ENCODE peak calls at places on chromosomes 12 and 14, in five cellular contexts. D is ovary, Y is H1, H is Peyer's patch, J is right lobe of liver. K is an unnamed sample.

GRCh38 chr12:101881228-101881627 is 3.8 kb downstream of the DRAM1 start:
- DNase-seq in J (no peak), Y (no peak), D (no peak), H (no peak), K (no peak)

GRCh38 chr12:46268349-46268616 is 560 bp downstream of the SLC38A1 start:
- DNase-seq in D (no peak), Y (no peak), J (peak), H (no peak), K (peak)

GRCh38 chr12:51329742-51330141 is 5.8 kb upstream of the BIN2 start:
- DNase-seq in D (no peak), Y (no peak), H (no peak), J (no peak), K (no peak)

GRCh38 chr14:24032727-24033418 is 18.9 kb upstream of the CARMIL3 start:
- DNase-seq in D (no peak), Y (no peak), J (no peak), H (no peak), K (peak)

GRCh38 chr12:41967668-41968649 is 176.7 kb downstream of the GXYLT1 start:
- DNase-seq in D (peak), Y (peak), J (no peak), H (no peak), K (no peak)

GRCh38 chr12:76820888-76821482 is 57.1 kb downstream of the ZDHHC17 start:
- DNase-seq in Y (no peak), D (no peak), H (no peak), J (no peak), K (peak)

GRCh38 chr12:107115119-107115518 is 21.8 kb upstream of the CRY1 start:
- DNase-seq in J (no peak), H (no peak), D (no peak), Y (no peak), K (no peak)

GRCh38 chr14:67515386-67516079 is 17.6 kb upstream of the PLEKHH1 start:
- DNase-seq in Y (peak), H (peak), J (peak), D (no peak), K (no peak)

GRCh38 chr14:21990116-21990515 is 316.5 kb upstream of the OR4E1 start:
- DNase-seq in J (no peak), D (no peak), Y (no peak), H (no peak), K (no peak)

GRCh38 chr12:52724384-52724783 is 21.1 kb upstream of the KRT77 start:
- DNase-seq in D (no peak), J (no peak), Y (no peak), H (no peak), K (no peak)

GRCh38 chr12:7302536-7303113 is 1.2 kb upstream of the ACSM4 start:
- DNase-seq in D (no peak), J (no peak), Y (no peak), H (no peak), K (peak)

GRCh38 chr14:20498622-20499021 is 6.7 kb upstream of the RNASE10 start:
- DNase-seq in Y (no peak), D (no peak), J (no peak), H (no peak), K (no peak)

DNA sequence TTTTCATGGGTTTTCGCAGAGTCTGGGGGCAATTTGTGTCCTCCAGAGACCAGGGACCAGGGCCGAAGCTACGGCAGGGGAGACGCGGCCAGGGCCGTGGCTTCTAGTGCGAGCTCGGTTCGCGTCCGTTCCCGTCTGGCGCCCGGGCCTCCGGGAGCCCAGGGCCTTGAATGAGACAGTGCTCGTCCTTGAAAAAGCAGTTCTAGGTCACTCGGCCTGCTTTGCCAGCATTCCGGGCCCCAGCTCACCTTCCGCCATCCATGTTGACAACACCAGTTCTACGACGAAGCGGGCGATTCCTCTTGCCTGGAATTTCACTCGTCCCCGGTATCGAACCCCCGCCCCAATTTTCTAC is 4.5 kb downstream of the OR10AD1 start:
- DNase-seq in J (peak), D (peak), Y (no peak), H (peak), K (peak)
- TF ChIP-seq POLR2A in J (no peak), D (no peak), Y (no peak), H (no peak), K (no peak)

DNA sequence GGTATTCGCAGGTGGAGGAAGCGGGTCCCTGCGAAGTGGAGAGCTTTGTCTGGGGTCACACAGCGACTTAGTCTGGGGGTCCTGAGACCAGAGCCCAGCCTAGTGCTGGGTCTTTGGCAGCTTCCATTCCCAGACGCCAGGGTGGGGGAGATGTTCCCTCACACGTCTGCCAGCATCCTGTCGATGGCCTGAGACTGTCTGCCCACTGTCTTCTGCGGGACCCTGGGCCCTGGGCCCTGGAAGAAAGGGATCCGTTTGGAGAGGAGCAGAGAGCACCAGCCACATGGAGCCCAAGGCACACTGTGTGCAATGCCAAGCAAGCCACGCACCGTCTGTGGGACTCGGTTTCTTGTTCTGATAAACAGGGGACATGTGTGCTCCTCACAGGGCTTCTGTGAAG is 197.2 kb downstream of the KIF26A start:
- DNase-seq in D (no peak), Y (no peak), J (no peak), H (no peak), K (no peak)
- TF ChIP-seq POLR2A in D (no peak), Y (no peak), J (no peak), H (no peak), K (no peak)

DNA sequence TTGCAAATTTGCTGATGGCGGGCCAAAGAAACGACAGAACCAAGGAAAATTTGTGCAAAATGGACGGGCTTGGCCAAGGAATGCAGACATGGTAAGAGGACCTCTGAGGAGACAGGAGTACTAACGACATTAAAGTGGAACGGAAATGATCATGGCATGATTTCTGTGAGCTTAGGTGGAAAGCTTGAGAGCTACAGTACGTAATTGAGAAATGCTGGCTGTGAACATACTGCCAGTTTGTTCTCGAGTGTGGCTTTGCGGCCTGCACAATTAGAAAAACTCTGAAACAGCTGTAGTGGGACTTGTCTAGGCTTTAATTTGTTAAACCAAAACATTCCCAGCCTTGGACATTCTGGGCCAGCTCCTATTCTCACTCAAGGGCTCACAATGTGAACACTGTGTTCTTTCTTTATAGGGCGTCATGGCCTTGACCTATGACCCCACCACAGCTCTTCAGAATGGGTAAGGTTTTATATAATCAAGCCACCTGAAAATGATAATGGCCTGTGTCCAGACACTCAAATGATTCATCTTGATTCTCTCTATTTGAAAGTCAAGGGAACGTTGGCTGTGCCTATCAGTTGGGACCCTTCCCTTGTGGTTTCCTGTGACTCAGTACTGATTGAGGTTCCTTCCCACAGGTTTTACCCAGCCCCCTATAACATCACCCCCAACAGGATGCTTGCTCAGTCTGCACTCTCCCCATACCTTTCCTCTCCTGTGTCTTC is 48.5 kb downstream of the BAZ2A start:
- DNase-seq in J (no peak), D (peak), Y (no peak), H (no peak), K (no peak)
- TF ChIP-seq POLR2A in J (no peak), D (no peak), Y (no peak), H (no peak), K (no peak)

DNA sequence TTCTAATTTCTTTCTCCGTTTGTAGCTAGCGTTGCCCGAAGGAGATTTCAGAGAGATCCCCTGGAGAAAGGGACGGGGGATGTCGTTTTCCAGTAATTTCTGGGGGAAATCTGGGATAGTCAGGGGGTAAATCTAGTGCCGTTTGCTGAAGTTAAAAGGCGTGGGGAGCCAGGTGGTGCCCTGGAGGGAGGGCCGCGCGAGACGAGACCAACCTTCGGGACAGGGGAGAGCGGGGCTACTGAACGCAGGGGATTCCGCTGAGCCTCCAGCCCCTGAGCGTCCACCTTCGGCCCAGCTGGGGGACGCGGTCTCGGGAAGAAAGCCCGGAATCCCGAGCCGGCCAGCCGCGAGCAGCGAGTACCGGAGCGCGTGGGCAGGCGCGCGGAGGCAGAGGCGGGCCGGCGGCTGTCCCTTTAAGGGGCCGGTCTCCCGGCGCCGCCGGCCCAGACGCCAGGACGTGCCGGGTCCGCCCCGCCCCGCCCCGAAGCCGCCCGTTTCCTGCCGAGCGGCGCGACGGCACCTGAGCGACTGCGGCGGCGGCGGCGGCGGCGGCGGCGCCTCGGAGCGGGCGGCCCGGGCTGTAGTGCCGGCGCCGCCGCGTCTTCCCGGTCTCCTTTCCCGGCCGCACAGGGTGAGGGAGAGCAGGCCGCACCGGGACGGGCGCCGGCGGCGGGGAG is at the start of gene KTN1:
- DNase-seq in H (peak), J (peak), Y (peak), D (peak), K (peak)
- TF ChIP-seq POLR2A in H (no peak), J (peak), Y (no peak), D (peak), K (peak)

GRCh38 chr12:56751712-56752598 is at the start of gene PRIM1:
- DNase-seq in Y (peak), D (peak), H (peak), J (peak), K (peak)
- TF ChIP-seq POLR2A in Y (no peak), D (no peak), H (peak), J (peak), K (peak)

GRCh38 chr12:47782372-47782770 is 9.3 kb downstream of the SLC48A1 start:
- DNase-seq in D (no peak), H (no peak), J (no peak), Y (no peak), K (no peak)
- TF ChIP-seq POLR2A in D (no peak), H (no peak), J (no peak), Y (no peak), K (no peak)

DNA sequence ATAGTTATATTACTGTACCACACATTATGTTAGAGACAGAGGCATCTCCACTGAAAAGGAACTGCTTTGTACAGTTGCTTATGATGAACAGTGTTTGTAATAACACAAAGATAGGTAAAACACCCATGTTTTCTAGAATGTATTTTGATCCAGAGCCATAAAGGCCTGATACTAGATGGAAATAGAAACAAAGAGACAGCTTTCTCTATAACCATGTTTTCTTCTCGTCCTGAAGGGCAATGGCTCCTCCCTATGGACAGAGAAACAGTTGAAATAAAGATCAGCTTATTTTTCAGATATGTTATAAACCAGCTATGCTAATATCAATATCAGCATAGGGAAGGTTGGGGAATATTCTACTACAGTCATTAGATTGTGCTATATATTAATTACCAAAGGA is 109.2 kb downstream of the ATXN7L3B start:
- DNase-seq in D (no peak), Y (no peak), J (no peak), H (no peak), K (no peak)
- TF ChIP-seq POLR2A in D (no peak), Y (no peak), J (no peak), H (no peak), K (no peak)

GRCh38 chr14:68628605-68629310 is 164.1 kb downstream of the ZFP36L1 start:
- DNase-seq in J (peak), D (no peak), H (no peak), Y (peak), K (no peak)

GRCh38 chr14:68626386-68626785 is 166.5 kb downstream of the ZFP36L1 start:
- DNase-seq in D (no peak), Y (peak), H (no peak), J (no peak), K (no peak)

GRCh38 chr14:68630081-68630571 is 162.7 kb downstream of the ZFP36L1 start:
- DNase-seq in H (no peak), Y (peak), D (no peak), J (no peak), K (no peak)

GRCh38 chr14:68627050-68627867 is 165.6 kb downstream of the ZFP36L1 start:
- DNase-seq in Y (peak), D (no peak), J (peak), H (no peak), K (no peak)

DNA sequence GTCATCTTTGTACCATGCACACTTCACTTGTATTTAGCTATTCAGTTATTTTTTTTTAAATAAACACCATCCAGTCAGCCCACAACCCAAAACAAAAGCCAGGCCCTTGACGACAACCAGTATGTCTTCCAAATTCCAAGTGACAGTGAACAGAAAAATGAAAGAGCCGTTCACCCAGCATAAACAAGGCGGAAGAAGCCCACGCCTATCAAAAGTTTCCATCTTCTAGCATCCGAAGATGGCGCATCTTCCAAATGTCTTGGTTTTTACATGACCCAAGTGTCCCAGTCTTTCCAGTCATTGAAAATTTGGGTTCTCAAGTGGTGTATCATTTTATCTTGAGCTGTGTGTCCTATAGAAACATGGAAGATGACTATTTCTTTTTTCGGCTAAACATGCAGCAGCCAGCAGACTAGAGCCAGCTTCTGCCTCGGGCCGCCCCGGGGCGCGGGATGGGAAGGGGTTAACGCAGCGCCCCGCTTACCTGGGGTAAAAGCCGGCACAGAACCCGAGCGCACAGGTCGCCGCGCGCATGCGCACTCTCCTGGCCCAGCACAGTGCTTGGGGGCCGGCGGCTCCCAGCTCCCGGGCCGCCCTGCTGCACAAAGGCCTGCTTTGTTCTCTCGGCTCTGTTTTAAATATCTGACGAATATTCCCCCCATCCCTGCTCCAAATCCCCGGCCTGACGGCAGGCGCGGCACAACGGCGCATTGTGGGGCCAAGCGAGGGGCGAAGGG is 164.8 kb downstream of the ZFP36L1 start:
- DNase-seq in J (peak), Y (peak), H (peak), D (no peak), K (no peak)
- TF ChIP-seq POLR2A in J (peak), Y (no peak), H (no peak), D (no peak), K (no peak)

DNA sequence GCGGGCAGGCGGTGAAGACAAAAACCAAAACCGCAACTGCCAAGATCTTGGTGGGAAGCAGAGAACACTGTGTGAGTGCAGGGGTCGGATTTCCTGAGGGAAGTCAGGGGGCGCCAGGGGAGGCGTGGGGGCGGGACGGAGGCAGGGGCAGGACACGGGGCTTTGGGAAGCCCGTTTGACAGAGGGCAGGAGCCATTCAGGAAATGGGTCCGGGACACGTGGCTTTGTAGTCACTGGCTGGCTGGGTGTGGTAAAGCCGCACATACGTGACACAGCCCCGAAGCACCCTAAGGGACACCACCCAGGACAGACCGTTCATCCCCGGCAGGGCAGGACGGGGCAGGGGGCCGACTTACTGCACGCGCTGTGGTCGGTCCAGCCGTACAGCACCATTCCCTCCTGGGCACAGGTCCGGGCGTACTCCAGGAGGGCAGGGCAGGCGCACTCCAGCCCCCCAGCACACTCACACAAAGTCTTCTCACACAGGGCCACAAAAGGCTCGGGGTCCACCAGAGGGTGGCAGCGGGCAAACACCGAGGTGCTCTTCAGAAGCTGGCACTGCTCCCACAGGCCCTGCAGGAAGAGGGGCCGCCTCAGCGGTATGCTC is 49.4 kb downstream of the VWF start:
- DNase-seq in Y (no peak), H (peak), D (no peak), J (peak), K (no peak)
- TF ChIP-seq POLR2A in Y (no peak), H (no peak), D (no peak), J (peak), K (no peak)

K was measured in erythroblast.